ENCODE peak calls at places on chromosome 19, in ten cellular contexts. X is bronchial epithelial cell; O is activated naive CD8-positive, alpha-beta T cell treated with anti-CD3 and anti-CD28 coated beads for 36 hours; C is DMS53; G is GM04504; N is iPS-NIHi11; H is SJSA1; I is activated CD8-positive, alpha-beta memory T cell treated with anti-CD3 and anti-CD28 coated beads for 48 hours; L is foreskin melanocyte; J is GM06990. D is an unnamed sample.

GRCh38 chr19:29371766-29372415 is 153.9 kb upstream of the VSTM2B start:
- DNase-seq in L (no peak), H (no peak), O (no peak), G (no peak), I (no peak), N (no peak), C (no peak), J (no peak), X (no peak), D (no peak)

GRCh38 chr19:33402421-33403220 is 29.1 kb downstream of the CEBPG start:
- DNase-seq in I (no peak), C (peak), X (no peak), J (no peak), O (no peak), L (no peak), H (no peak), G (no peak), N (no peak), D (no peak)

GRCh38 chr19:44623080-44623479 is 9.7 kb downstream of the IGSF23 start:
- DNase-seq in H (no peak), L (no peak), N (no peak), C (peak), G (peak), X (no peak), I (no peak), J (no peak), O (no peak), D (no peak)

GRCh38 chr19:16591803-16592556 is 19.8 kb upstream of the SLC35E1 start:
- DNase-seq in O (no peak), L (no peak), I (no peak), G (no peak), N (peak), H (no peak), J (no peak), X (peak), C (peak), D (no peak)

GRCh38 chr19:32674153-32674958 is 624 bp downstream of the ANKRD27 start:
- DNase-seq in H (peak), C (peak), I (no peak), N (no peak), X (no peak), O (no peak), G (no peak), L (no peak), J (no peak), D (no peak)

GRCh38 chr19:17329061-17329767 is 5.4 kb downstream of the ANO8 start:
- DNase-seq in C (peak), H (no peak), J (no peak), I (no peak), N (peak), G (no peak), L (no peak), X (no peak), O (peak), D (no peak)

GRCh38 chr19:5587661-5588060 is 19.9 kb upstream of the TINCR start:
- DNase-seq in L (no peak), X (no peak), N (no peak), O (no peak), G (no peak), I (no peak), H (no peak), C (peak), J (no peak), D (no peak)

GRCh38 chr19:10617409-10618121 is 7.8 kb upstream of the SLC44A2 start:
- DNase-seq in J (no peak), X (peak), G (peak), C (peak), H (peak), O (no peak), I (no peak), L (no peak), N (no peak), D (no peak)

GRCh38 chr19:4456566-4456842 is 1.1 kb downstream of the UBXN6 start:
- DNase-seq in N (no peak), C (peak), G (peak), L (peak), X (peak), J (no peak), I (no peak), O (no peak), H (peak), D (no peak)

GRCh38 chr19:56301152-56301551 is 13.5 kb downstream of the ZSCAN5A start:
- DNase-seq in L (no peak), G (no peak), J (no peak), I (no peak), H (no peak), C (no peak), O (no peak), X (no peak), N (no peak), D (no peak)

GRCh38 chr19:28905996-28906395 is 307.0 kb downstream of the UQCRFS1 start:
- DNase-seq in J (no peak), I (no peak), X (no peak), N (no peak), H (no peak), O (no peak), G (peak), L (no peak), C (no peak), D (no peak)

GRCh38 chr19:4267101-4267900 is 11.8 kb upstream of the SHD start:
- DNase-seq in G (peak), L (peak), I (no peak), X (peak), J (no peak), O (peak), H (peak), N (peak), C (peak), D (no peak)